ENCODE peak calls at places on chromosome 21, in five cellular contexts. One of them, this sample, is unnamed.

GRCh38 chr21:34362670-34363069 is 1.1 kb upstream of the KCNE2 start:
- DNase-seq in WERI-Rb-1: no peak
- DNase-seq in brain microvascular endothelial cell: no peak
- DNase-seq in heart right ventricle: no peak
- DNase-seq in effector memory CD4-positive, alpha-beta T cell: no peak
- DNase-seq in this sample: no peak

GRCh38 chr21:46113497-46114176 is 15.7 kb downstream of the COL6A2 start:
- DNase-seq in WERI-Rb-1: no peak
- DNase-seq in brain microvascular endothelial cell: no peak
- DNase-seq in heart right ventricle: peak
- DNase-seq in effector memory CD4-positive, alpha-beta T cell: no peak
- DNase-seq in this sample: no peak

GRCh38 chr21:36949171-36950141 is 17.0 kb downstream of the HLCS start:
- DNase-seq in WERI-Rb-1: peak
- DNase-seq in brain microvascular endothelial cell: no peak
- DNase-seq in heart right ventricle: no peak
- DNase-seq in effector memory CD4-positive, alpha-beta T cell: no peak
- DNase-seq in this sample: no peak

GRCh38 chr21:32333953-32334673 is 35.5 kb downstream of the MRAP start:
- DNase-seq in WERI-Rb-1: no peak
- DNase-seq in brain microvascular endothelial cell: no peak
- DNase-seq in heart right ventricle: no peak
- DNase-seq in effector memory CD4-positive, alpha-beta T cell: no peak
- DNase-seq in this sample: peak

GRCh38 chr21:41662161-41662560 is 104.7 kb downstream of the RIPK4 start:
- DNase-seq in WERI-Rb-1: no peak
- DNase-seq in brain microvascular endothelial cell: no peak
- DNase-seq in heart right ventricle: no peak
- DNase-seq in effector memory CD4-positive, alpha-beta T cell: no peak
- DNase-seq in this sample: no peak

GRCh38 chr21:34073749-34074282 is 438 bp downstream of the MRPS6 start:
- DNase-seq in WERI-Rb-1: no peak
- DNase-seq in brain microvascular endothelial cell: no peak
- DNase-seq in heart right ventricle: no peak
- DNase-seq in effector memory CD4-positive, alpha-beta T cell: peak
- DNase-seq in this sample: peak

GRCh38 chr21:36980280-36981048 is 14.0 kb upstream of the HLCS start:
- DNase-seq in WERI-Rb-1: no peak
- DNase-seq in brain microvascular endothelial cell: no peak
- DNase-seq in heart right ventricle: no peak
- DNase-seq in effector memory CD4-positive, alpha-beta T cell: no peak
- DNase-seq in this sample: no peak

GRCh38 chr21:36338975-36339374 is 19.0 kb downstream of the MORC3 start:
- DNase-seq in WERI-Rb-1: no peak
- DNase-seq in brain microvascular endothelial cell: no peak
- DNase-seq in heart right ventricle: no peak
- DNase-seq in effector memory CD4-positive, alpha-beta T cell: no peak
- DNase-seq in this sample: no peak

GRCh38 chr21:29604096-29604495 is 305.4 kb downstream of the BACH1 start:
- DNase-seq in WERI-Rb-1: no peak
- DNase-seq in brain microvascular endothelial cell: no peak
- DNase-seq in heart right ventricle: no peak
- DNase-seq in effector memory CD4-positive, alpha-beta T cell: no peak
- DNase-seq in this sample: no peak

GRCh38 chr21:34880401-34880800 is 168.7 kb downstream of the RUNX1 start:
- DNase-seq in WERI-Rb-1: no peak
- DNase-seq in brain microvascular endothelial cell: no peak
- DNase-seq in heart right ventricle: no peak
- DNase-seq in effector memory CD4-positive, alpha-beta T cell: no peak
- DNase-seq in this sample: no peak

GRCh38 chr21:44666401-44667320 is at the start of gene KRTAP12-2:
- DNase-seq in WERI-Rb-1: no peak
- DNase-seq in brain microvascular endothelial cell: no peak
- DNase-seq in heart right ventricle: no peak
- DNase-seq in effector memory CD4-positive, alpha-beta T cell: no peak
- DNase-seq in this sample: no peak

GRCh38 chr21:36260030-36260787 is 59.8 kb upstream of the MORC3 start:
- DNase-seq in WERI-Rb-1: no peak
- DNase-seq in brain microvascular endothelial cell: peak
- DNase-seq in heart right ventricle: peak
- DNase-seq in effector memory CD4-positive, alpha-beta T cell: no peak
- DNase-seq in this sample: no peak

GRCh38 chr21:14548751-14549150 is 2.6 kb upstream of the SAMSN1 start:
- DNase-seq in WERI-Rb-1: no peak
- DNase-seq in brain microvascular endothelial cell: no peak
- DNase-seq in heart right ventricle: no peak
- DNase-seq in effector memory CD4-positive, alpha-beta T cell: no peak
- DNase-seq in this sample: no peak

GRCh38 chr21:42403611-42404231 is at the start of gene UBASH3A:
- DNase-seq in WERI-Rb-1: no peak
- DNase-seq in brain microvascular endothelial cell: no peak
- DNase-seq in heart right ventricle: no peak
- DNase-seq in effector memory CD4-positive, alpha-beta T cell: no peak
- DNase-seq in this sample: no peak

GRCh38 chr21:44871576-44872265 is 1.8 kb downstream of the PTTG1IP start:
- DNase-seq in WERI-Rb-1: no peak
- DNase-seq in brain microvascular endothelial cell: peak
- DNase-seq in heart right ventricle: no peak
- DNase-seq in effector memory CD4-positive, alpha-beta T cell: no peak
- DNase-seq in this sample: no peak

GRCh38 chr21:42456457-42456856 is 39.6 kb downstream of the RSPH1 start:
- DNase-seq in WERI-Rb-1: peak
- DNase-seq in brain microvascular endothelial cell: peak
- DNase-seq in heart right ventricle: no peak
- DNase-seq in effector memory CD4-positive, alpha-beta T cell: no peak
- DNase-seq in this sample: no peak

GRCh38 chr21:45376459-45377324 is 28.3 kb upstream of the COL18A1 start:
- DNase-seq in WERI-Rb-1: no peak
- DNase-seq in brain microvascular endothelial cell: no peak
- DNase-seq in heart right ventricle: no peak
- DNase-seq in effector memory CD4-positive, alpha-beta T cell: no peak
- DNase-seq in this sample: no peak

GRCh38 chr21:45456836-45457160 is 51.8 kb downstream of the COL18A1 start:
- DNase-seq in WERI-Rb-1: no peak
- DNase-seq in brain microvascular endothelial cell: no peak
- DNase-seq in heart right ventricle: no peak
- DNase-seq in effector memory CD4-positive, alpha-beta T cell: no peak
- DNase-seq in this sample: no peak

GRCh38 chr21:36321325-36322082 is 1.5 kb downstream of the MORC3 start:
- DNase-seq in WERI-Rb-1: no peak
- DNase-seq in brain microvascular endothelial cell: peak
- DNase-seq in heart right ventricle: peak
- DNase-seq in effector memory CD4-positive, alpha-beta T cell: no peak
- DNase-seq in this sample: no peak

GRCh38 chr21:15495965-15496364 is 233.8 kb upstream of the USP25 start:
- DNase-seq in WERI-Rb-1: no peak
- DNase-seq in brain microvascular endothelial cell: peak
- DNase-seq in heart right ventricle: no peak
- DNase-seq in effector memory CD4-positive, alpha-beta T cell: no peak
- DNase-seq in this sample: no peak

DNA sequence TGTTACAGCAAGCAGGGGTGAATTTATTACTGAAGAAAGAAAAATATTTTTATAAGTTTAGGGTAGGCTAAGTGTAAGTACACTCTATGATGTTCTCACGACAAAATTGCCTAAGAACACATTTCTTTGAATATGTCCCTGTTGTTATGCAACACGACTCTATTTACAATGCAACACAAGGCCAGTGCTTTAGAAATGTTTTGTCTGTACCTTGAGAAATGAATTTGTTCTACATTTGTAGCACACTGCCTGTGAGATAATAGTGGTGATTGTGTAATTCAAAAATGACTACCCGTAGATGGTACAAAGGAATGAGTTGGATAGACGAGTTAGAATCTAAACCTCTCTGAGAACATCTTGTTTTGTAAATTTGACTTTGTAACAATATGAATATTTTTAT is 63.7 kb upstream of the IGSF5 start:
- DNase-seq in WERI-Rb-1: no peak
- DNase-seq in brain microvascular endothelial cell: peak
- DNase-seq in heart right ventricle: no peak
- DNase-seq in effector memory CD4-positive, alpha-beta T cell: no peak
- DNase-seq in this sample: no peak
- H3K27ac ChIP-seq in WERI-Rb-1: no peak
- H3K27ac ChIP-seq in brain microvascular endothelial cell: peak
- H3K27ac ChIP-seq in heart right ventricle: no peak
- H3K27ac ChIP-seq in effector memory CD4-positive, alpha-beta T cell: no peak
- H3K27ac ChIP-seq in this sample: no peak

GRCh38 chr21:26843912-26844257 is 1.3 kb downstream of the ADAMTS1 start:
- DNase-seq in WERI-Rb-1: no peak
- DNase-seq in brain microvascular endothelial cell: peak
- DNase-seq in heart right ventricle: peak
- DNase-seq in effector memory CD4-positive, alpha-beta T cell: no peak
- DNase-seq in this sample: no peak
- H3K27ac ChIP-seq in WERI-Rb-1: no peak
- H3K27ac ChIP-seq in brain microvascular endothelial cell: peak
- H3K27ac ChIP-seq in heart right ventricle: peak
- H3K27ac ChIP-seq in effector memory CD4-positive, alpha-beta T cell: no peak
- H3K27ac ChIP-seq in this sample: peak

GRCh38 chr21:17585875-17586450 is 26.7 kb downstream of the BTG3 start:
- DNase-seq in WERI-Rb-1: peak
- DNase-seq in brain microvascular endothelial cell: peak
- DNase-seq in heart right ventricle: peak
- DNase-seq in effector memory CD4-positive, alpha-beta T cell: no peak
- DNase-seq in this sample: no peak

GRCh38 chr21:17590443-17590842 is 22.3 kb downstream of the BTG3 start:
- DNase-seq in WERI-Rb-1: no peak
- DNase-seq in brain microvascular endothelial cell: no peak
- DNase-seq in heart right ventricle: no peak
- DNase-seq in effector memory CD4-positive, alpha-beta T cell: no peak
- DNase-seq in this sample: no peak
- H3K27ac ChIP-seq in WERI-Rb-1: no peak
- H3K27ac ChIP-seq in brain microvascular endothelial cell: no peak
- H3K27ac ChIP-seq in heart right ventricle: no peak
- H3K27ac ChIP-seq in effector memory CD4-positive, alpha-beta T cell: no peak
- H3K27ac ChIP-seq in this sample: no peak

DNA sequence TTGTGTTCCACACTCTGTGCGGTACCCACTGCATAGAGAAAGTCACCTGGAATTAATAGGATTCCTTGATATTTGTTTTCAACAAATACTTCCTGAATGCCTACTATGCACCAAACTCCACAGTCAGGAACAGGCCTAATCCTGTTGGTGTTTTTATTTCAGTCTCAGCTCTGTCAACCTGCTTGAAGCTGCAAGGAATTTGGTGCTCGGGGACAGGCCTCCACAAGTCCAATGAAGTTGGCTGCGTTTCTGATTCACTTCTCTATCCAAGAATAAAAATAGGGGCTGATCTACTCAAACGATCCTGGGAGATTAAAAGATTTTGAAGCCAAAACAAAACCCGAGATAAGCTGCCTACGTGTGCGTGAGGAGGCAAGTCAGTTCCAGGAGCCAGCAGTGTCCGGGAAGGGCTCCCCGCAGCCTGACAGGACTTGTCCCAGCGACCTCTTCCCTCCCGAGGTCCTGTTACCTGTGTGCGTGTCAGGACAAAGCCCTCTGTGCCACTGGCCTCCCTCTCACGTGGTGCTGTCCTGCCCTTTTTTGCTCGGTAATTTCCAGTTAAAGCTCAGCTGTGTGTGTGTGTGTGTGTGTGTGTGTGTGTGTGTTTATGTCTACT is 98.0 kb downstream of the ETS2 start:
- DNase-seq in WERI-Rb-1: peak
- DNase-seq in brain microvascular endothelial cell: no peak
- DNase-seq in heart right ventricle: no peak
- DNase-seq in effector memory CD4-positive, alpha-beta T cell: no peak
- DNase-seq in this sample: no peak
- H3K27ac ChIP-seq in WERI-Rb-1: peak
- H3K27ac ChIP-seq in brain microvascular endothelial cell: no peak
- H3K27ac ChIP-seq in heart right ventricle: peak
- H3K27ac ChIP-seq in effector memory CD4-positive, alpha-beta T cell: no peak
- H3K27ac ChIP-seq in this sample: no peak